ENCODE peak calls at places on chromosomes 12 and 14, in ten cellular contexts. C, L, T, W, Q, O, D, U, B and Y are unnamed samples. For H3K9me3 and H3K27me3, the result is how much of the 10 kb centered on the place peaks cover.

GRCh38 chr12:104055686-104056388 is 5.8 kb upstream of the GLT8D2 start:
- DNase-seq in C (no peak), L (no peak), T (peak), W (peak), Q (no peak), O (peak), D (no peak), U (peak), B (no peak), Y (peak)

GRCh38 chr12:19131020-19131431 is 1.5 kb downstream of the PLEKHA5 start:
- DNase-seq in C (peak), L (peak), T (no peak), W (peak), Q (no peak), O (no peak), D (no peak), U (no peak), B (no peak), Y (no peak)

GRCh38 chr12:61213646-61214045 is 1046.6 kb upstream of the USP15 start:
- DNase-seq in C (no peak), L (no peak), T (no peak), W (no peak), Q (no peak), O (no peak), D (no peak), U (no peak), B (no peak), Y (no peak)

GRCh38 chr12:39341179-39341578 is 101.7 kb downstream of the KIF21A start:
- DNase-seq in C (no peak), L (no peak), T (no peak), W (no peak), Q (no peak), O (no peak), D (no peak), U (no peak), B (no peak), Y (no peak)

GRCh38 chr12:84542289-84542688 is 370.3 kb downstream of the SLC6A15 start:
- DNase-seq in C (no peak), L (no peak), T (no peak), W (no peak), Q (no peak), O (no peak), D (no peak), U (no peak), B (no peak), Y (no peak)

GRCh38 chr14:77980475-77981321 is 180.8 kb downstream of the ADCK1 start:
- DNase-seq in C (peak), L (no peak), T (no peak), W (no peak), Q (no peak), O (no peak), D (no peak), U (peak), B (no peak), Y (no peak)

GRCh38 chr14:94320243-94320642 is 2.9 kb downstream of the SERPINA6 start:
- DNase-seq in C (no peak), L (no peak), T (no peak), W (no peak), Q (no peak), O (no peak), D (no peak), U (no peak), B (no peak), Y (no peak)

GRCh38 chr14:67926821-67927220 is 107.2 kb downstream of the RAD51B start:
- DNase-seq in C (no peak), L (no peak), T (no peak), W (no peak), Q (no peak), O (no peak), D (no peak), U (no peak), B (no peak), Y (no peak)

GRCh38 chr14:69263364-69263763 is 3.4 kb downstream of the GALNT16 start:
- DNase-seq in C (no peak), L (peak), T (no peak), W (peak), Q (no peak), O (peak), D (peak), U (no peak), B (no peak), Y (peak)

GRCh38 chr14:99189201-99189801 is 82.7 kb downstream of the BCL11B start:
- DNase-seq in C (no peak), L (no peak), T (no peak), W (no peak), Q (peak), O (no peak), D (no peak), U (no peak), B (peak), Y (no peak)

GRCh38 chr14:83706555-83706954 is 1823.4 kb upstream of the FLRT2 start:
- DNase-seq in C (peak), L (peak), T (no peak), W (peak), Q (no peak), O (no peak), D (no peak), U (no peak), B (no peak), Y (no peak)

GRCh38 chr12:26269554-26270284 is 74.3 kb downstream of the SSPN start:
- DNase-seq in C (no peak), L (no peak), T (no peak), W (no peak), Q (no peak), O (no peak), D (no peak), U (no peak), B (no peak), Y (no peak)

GRCh38 chr12:56271031-56271430 is 4.3 kb downstream of the COQ10A start:
- DNase-seq in C (peak), L (no peak), T (no peak), W (peak), Q (no peak), O (peak), D (no peak), U (no peak), B (no peak), Y (no peak)

GRCh38 chr14:106790189-106791036 is 1264.0 kb downstream of the TMEM121 start:
- DNase-seq in C (peak), L (no peak), T (peak), W (no peak), Q (peak), O (peak), D (no peak), U (peak), B (peak), Y (peak)

GRCh38 chr12:56661560-56661959 is 15.8 kb upstream of the ATP5F1B start:
- DNase-seq in C (no peak), L (no peak), T (no peak), W (no peak), Q (no peak), O (no peak), D (peak), U (no peak), B (no peak), Y (no peak)

GRCh38 chr12:47264951-47265350 is 185.2 kb upstream of the AMIGO2 start:
- DNase-seq in C (no peak), L (no peak), T (no peak), W (no peak), Q (no peak), O (no peak), D (no peak), U (no peak), B (no peak), Y (no peak)

GRCh38 chr14:28294834-28295440 is 471.6 kb upstream of the FOXG1 start:
- DNase-seq in C (peak), L (no peak), T (no peak), W (peak), Q (no peak), O (no peak), D (no peak), U (no peak), B (no peak), Y (no peak)

GRCh38 chr12:124375141-124375788 is 80.4 kb downstream of the RFLNA start:
- DNase-seq in C (no peak), L (no peak), T (no peak), W (no peak), Q (no peak), O (no peak), D (no peak), U (no peak), B (no peak), Y (no peak)

GRCh38 chr14:80955434-80955939 is at the start of gene TSHR:
- DNase-seq in C (peak), L (no peak), T (peak), W (no peak), Q (peak), O (no peak), D (no peak), U (no peak), B (no peak), Y (no peak)

GRCh38 chr14:101624579-101624978 is 63.3 kb downstream of the DIO3 start:
- DNase-seq in C (peak), L (no peak), T (no peak), W (no peak), Q (no peak), O (no peak), D (no peak), U (no peak), B (no peak), Y (no peak)

GRCh38 chr12:24915501-24915900 is 33.4 kb downstream of the BCAT1 start:
- DNase-seq in C (no peak), L (no peak), T (no peak), W (no peak), Q (no peak), O (no peak), D (no peak), U (no peak), B (no peak), Y (no peak)

GRCh38 chr12:31895449-31896150 is 63.6 kb upstream of the RESF1 start:
- DNase-seq in C (no peak), L (no peak), T (no peak), W (no peak), Q (no peak), O (no peak), D (no peak), U (no peak), B (no peak), Y (no peak)

GRCh38 chr12:31887109-31887811 is 72.0 kb upstream of the RESF1 start:
- DNase-seq in C (no peak), L (no peak), T (no peak), W (no peak), Q (no peak), O (no peak), D (no peak), U (no peak), B (no peak), Y (no peak)

GRCh38 chr12:31896514-31897039 is 62.6 kb upstream of the RESF1 start:
- DNase-seq in C (no peak), L (no peak), T (peak), W (peak), Q (peak), O (no peak), D (no peak), U (peak), B (peak), Y (peak)

GRCh38 chr12:31890295-31891285 is 68.6 kb upstream of the RESF1 start:
- DNase-seq in C (no peak), L (no peak), T (no peak), W (no peak), Q (no peak), O (no peak), D (no peak), U (no peak), B (no peak), Y (no peak)
- H3K9me3 ChIP-seq in C (under half), L (under half), T (under half), W (under half), Q (under half), O (under half), D (under half), U (under half), B (half or more), Y (under half)

GRCh38 chr14:88727057-88727456 is 65.7 kb downstream of the EML5 start:
- DNase-seq in C (no peak), L (no peak), T (no peak), W (no peak), Q (no peak), O (no peak), D (no peak), U (no peak), B (no peak), Y (no peak)

GRCh38 chr14:88729159-88729558 is 63.6 kb downstream of the EML5 start:
- DNase-seq in C (no peak), L (no peak), T (no peak), W (peak), Q (no peak), O (no peak), D (no peak), U (no peak), B (no peak), Y (no peak)
- TF ChIP-seq CTCF in C (peak), L (peak), T (no peak), W (peak), Q (no peak), O (no peak), D (no peak), U (no peak), B (no peak), Y (peak)

GRCh38 chr14:104557766-104558165 is 21.8 kb upstream of the C14orf180 start:
- DNase-seq in C (no peak), L (no peak), T (no peak), W (no peak), Q (no peak), O (peak), D (peak), U (no peak), B (no peak), Y (peak)
- H3K27me3 ChIP-seq in C (under half), L (under half), T (under half), W (under half), Q (under half), O (under half), D (under half), U (under half), B (under half), Y (half or more)

GRCh38 chr14:20179880-20180279 is 10.8 kb upstream of the OR11G2 start:
- DNase-seq in C (no peak), L (no peak), T (no peak), W (no peak), Q (no peak), O (no peak), D (no peak), U (no peak), B (no peak), Y (no peak)
- H3K9me3 ChIP-seq in C (under half), L (under half), T (under half), W (under half), Q (under half), O (under half), D (under half), U (under half), B (under half), Y (under half)